ENCODE peak calls at places on chromosomes 5 and 9, in seven cellular contexts. B, Y, Q, T, X, L and D are unnamed samples.

GRCh38 chr5:151694035-151694485 is 7.3 kb upstream of the SPARC start:
- DNase-seq in T (no peak), X (peak), Y (no peak), B (no peak), L (no peak), Q (no peak), D (no peak)

GRCh38 chr9:32703635-32704034 is 68.2 kb upstream of the TAF1L start:
- DNase-seq in Y (no peak), T (no peak), Q (no peak), B (no peak), L (no peak), X (no peak), D (no peak)

GRCh38 chr9:16450578-16450977 is 419.9 kb downstream of the BNC2 start:
- DNase-seq in Y (no peak), B (no peak), T (no peak), X (no peak), Q (no peak), L (no peak), D (no peak)

GRCh38 chr9:128049788-128050187 is 17.3 kb downstream of the NAIF1 start:
- DNase-seq in Q (no peak), X (no peak), Y (no peak), T (no peak), B (no peak), L (no peak), D (no peak)

GRCh38 chr5:157955541-157956172 is 96.7 kb upstream of the CLINT1 start:
- DNase-seq in L (no peak), B (no peak), X (no peak), T (no peak), Y (no peak), Q (no peak), D (no peak)

GRCh38 chr5:129246088-129246487 is 151.5 kb downstream of the ISOC1 start:
- DNase-seq in L (no peak), B (no peak), Y (no peak), Q (no peak), T (no peak), X (peak), D (no peak)

GRCh38 chr5:33558489-33558888 is 117.7 kb downstream of the TARS1 start:
- DNase-seq in T (no peak), Y (no peak), L (no peak), X (no peak), B (no peak), Q (no peak), D (no peak)

GRCh38 chr5:60334281-60334713 is 365.7 kb downstream of the DEPDC1B start:
- DNase-seq in Q (no peak), L (no peak), Y (no peak), B (no peak), X (peak), T (no peak), D (no peak)

GRCh38 chr5:79793722-79794121 is 104.1 kb downstream of the CMYA5 start:
- DNase-seq in B (no peak), T (no peak), L (no peak), X (no peak), Y (no peak), Q (no peak), D (no peak)

GRCh38 chr9:87950765-87951488 is 23.4 kb downstream of the CDK20 start:
- DNase-seq in B (no peak), Q (no peak), X (peak), Y (no peak), T (no peak), L (peak), D (no peak)
- TF ChIP-seq CTCF in B (no peak), Q (peak), X (peak), Y (peak), T (peak), L (no peak), D (peak)

GRCh38 chr5:83720805-83721431 is at the start of gene HAPLN1:
- DNase-seq in Q (no peak), Y (no peak), T (no peak), B (no peak), L (no peak), X (no peak), D (no peak)

GRCh38 chr5:83718936-83719495 is 1.6 kb downstream of the HAPLN1 start:
- DNase-seq in T (no peak), Y (no peak), L (no peak), Q (no peak), X (no peak), B (no peak), D (no peak)

GRCh38 chr5:83724915-83725314 is 4.3 kb upstream of the HAPLN1 start:
- DNase-seq in Y (no peak), X (no peak), B (no peak), T (no peak), L (no peak), Q (no peak), D (no peak)

GRCh38 chr5:83724001-83724400 is 3.3 kb upstream of the HAPLN1 start:
- DNase-seq in Q (no peak), B (no peak), Y (no peak), L (no peak), X (no peak), T (no peak), D (no peak)

DNA sequence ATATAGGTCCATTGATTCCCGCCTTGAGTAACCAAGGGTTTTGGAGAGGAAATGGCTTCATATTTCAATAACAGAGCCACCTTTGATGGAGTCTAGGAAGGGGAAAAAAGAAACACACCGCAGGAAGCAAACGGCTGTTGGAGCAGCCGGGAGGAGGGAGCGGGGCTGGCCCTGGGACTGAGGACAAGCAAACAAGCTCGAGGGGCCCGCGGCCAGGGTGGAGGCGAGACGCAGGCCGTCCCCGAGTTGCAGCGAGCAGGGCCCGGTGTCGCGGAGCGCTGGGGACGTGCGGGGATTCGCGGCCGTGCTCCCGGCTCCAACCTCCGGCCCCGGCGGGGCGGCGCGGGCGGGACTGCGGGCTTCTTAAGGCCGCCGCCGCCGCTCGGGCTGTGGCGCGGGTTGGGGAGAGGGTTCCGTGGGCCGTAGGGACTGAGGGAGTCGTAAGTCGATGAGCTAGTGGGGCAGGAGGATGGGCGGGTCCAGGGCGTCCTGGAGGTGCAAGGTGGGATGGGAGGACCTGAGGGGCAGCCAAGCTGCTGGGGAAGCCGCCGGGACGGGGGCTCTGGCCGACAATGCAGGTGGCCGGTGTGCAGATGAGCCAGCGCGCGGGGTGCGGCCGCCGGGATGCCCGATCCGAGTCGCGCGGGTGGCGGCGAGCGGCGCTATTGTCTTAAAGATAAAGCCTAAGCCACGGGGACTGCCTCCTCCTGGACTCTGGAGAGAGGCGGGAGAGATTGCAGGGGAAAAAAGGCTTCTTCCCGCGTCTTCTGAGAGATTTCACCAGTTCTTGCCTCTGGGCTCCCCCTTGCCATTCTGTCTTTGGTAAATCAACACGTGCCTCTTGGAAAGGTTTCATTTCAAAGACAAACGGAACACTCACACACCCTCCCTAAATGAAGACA is 1.5 kb upstream of the HAPLN1 start:
- DNase-seq in L (peak), X (peak), B (peak), Q (no peak), Y (peak), T (peak), D (peak)
- TF ChIP-seq CTCF in L (peak), X (peak), B (no peak), Q (no peak), Y (peak), T (no peak), D (peak)

GRCh38 chr9:90458485-90458884 is 184.1 kb downstream of the DIRAS2 start:
- DNase-seq in T (no peak), Y (no peak), Q (no peak), L (no peak), B (no peak), X (no peak), D (no peak)
- TF ChIP-seq CTCF in T (no peak), Y (peak), Q (no peak), L (no peak), B (no peak), X (no peak), D (no peak)

GRCh38 chr9:93301291-93301811 is 117.4 kb downstream of the WNK2 start:
- DNase-seq in Q (no peak), X (no peak), T (no peak), L (peak), Y (peak), B (peak), D (no peak)
- TF ChIP-seq CTCF in Q (no peak), X (no peak), T (no peak), L (no peak), Y (no peak), B (no peak), D (no peak)